ENCODE peak calls at places on chromosomes 3 and 15, in six cellular contexts. One of them, this sample, is unnamed.
A peak's percentile ranks its signal among the peaks of the same experiment; 100 is the strongest.

GRCh38 chr15:98760112-98760826 is 111.9 kb downstream of the IGF1R start:
- DNase-seq in stimulated activated CD8-positive, alpha-beta memory T cell treated with anti-CD3 and anti-CD28 coated beads, Interleukin-4, amount 100 ng/mL, for 24 hours: no peak
- DNase-seq in fibroblast of pulmonary artery: no peak
- DNase-seq in EH: no peak
- DNase-seq in NCI-H446 treated with DMSO at 0.1 percent for 48 hours: peak; percentile 9
- DNase-seq in NCI-H774: peak; percentile 35
- DNase-seq in this sample: no peak

GRCh38 chr15:63990449-63990848 is 55.8 kb downstream of the DAPK2 start:
- DNase-seq in fibroblast of pulmonary artery: no peak
- DNase-seq in stimulated activated CD8-positive, alpha-beta memory T cell treated with anti-CD3 and anti-CD28 coated beads, Interleukin-4, amount 100 ng/mL, for 24 hours: no peak
- DNase-seq in NCI-H446 treated with DMSO at 0.1 percent for 48 hours: no peak
- DNase-seq in EH: no peak
- DNase-seq in NCI-H774: no peak
- DNase-seq in this sample: no peak

GRCh38 chr3:127525373-127525772 is 65.2 kb downstream of the TPRA1 start:
- DNase-seq in NCI-H446 treated with DMSO at 0.1 percent for 48 hours: no peak
- DNase-seq in EH: peak; percentile 28
- DNase-seq in fibroblast of pulmonary artery: peak; percentile 75
- DNase-seq in stimulated activated CD8-positive, alpha-beta memory T cell treated with anti-CD3 and anti-CD28 coated beads, Interleukin-4, amount 100 ng/mL, for 24 hours: no peak
- DNase-seq in NCI-H774: no peak
- DNase-seq in this sample: peak; percentile 45

GRCh38 chr3:176347424-176348146 is 849.7 kb downstream of the TBL1XR1 start:
- DNase-seq in NCI-H446 treated with DMSO at 0.1 percent for 48 hours: no peak
- DNase-seq in EH: no peak
- DNase-seq in NCI-H774: no peak
- DNase-seq in stimulated activated CD8-positive, alpha-beta memory T cell treated with anti-CD3 and anti-CD28 coated beads, Interleukin-4, amount 100 ng/mL, for 24 hours: no peak
- DNase-seq in fibroblast of pulmonary artery: no peak
- DNase-seq in this sample: no peak

GRCh38 chr15:57334257-57334656 is 42.0 kb upstream of the CGNL1 start:
- DNase-seq in stimulated activated CD8-positive, alpha-beta memory T cell treated with anti-CD3 and anti-CD28 coated beads, Interleukin-4, amount 100 ng/mL, for 24 hours: no peak
- DNase-seq in NCI-H446 treated with DMSO at 0.1 percent for 48 hours: no peak
- DNase-seq in fibroblast of pulmonary artery: peak; percentile 50
- DNase-seq in NCI-H774: no peak
- DNase-seq in EH: peak; percentile 52
- DNase-seq in this sample: no peak

GRCh38 chr3:196667056-196667844 is 27.8 kb downstream of the NRROS start:
- DNase-seq in NCI-H446 treated with DMSO at 0.1 percent for 48 hours: no peak
- DNase-seq in EH: no peak
- DNase-seq in fibroblast of pulmonary artery: no peak
- DNase-seq in NCI-H774: no peak
- DNase-seq in stimulated activated CD8-positive, alpha-beta memory T cell treated with anti-CD3 and anti-CD28 coated beads, Interleukin-4, amount 100 ng/mL, for 24 hours: no peak
- DNase-seq in this sample: no peak

GRCh38 chr3:49295489-49296058 is 18.5 kb upstream of the C3orf62 start:
- DNase-seq in NCI-H446 treated with DMSO at 0.1 percent for 48 hours: no peak
- DNase-seq in EH: peak; percentile 41
- DNase-seq in NCI-H774: no peak
- DNase-seq in stimulated activated CD8-positive, alpha-beta memory T cell treated with anti-CD3 and anti-CD28 coated beads, Interleukin-4, amount 100 ng/mL, for 24 hours: no peak
- DNase-seq in fibroblast of pulmonary artery: peak; percentile 50
- DNase-seq in this sample: no peak

GRCh38 chr3:63611382-63611781 is 41.1 kb upstream of the SNTN start:
- DNase-seq in NCI-H774: no peak
- DNase-seq in EH: peak; percentile 22
- DNase-seq in fibroblast of pulmonary artery: no peak
- DNase-seq in NCI-H446 treated with DMSO at 0.1 percent for 48 hours: no peak
- DNase-seq in stimulated activated CD8-positive, alpha-beta memory T cell treated with anti-CD3 and anti-CD28 coated beads, Interleukin-4, amount 100 ng/mL, for 24 hours: no peak
- DNase-seq in this sample: no peak

GRCh38 chr3:172471903-172472302 is 23.6 kb upstream of the GHSR start:
- DNase-seq in NCI-H446 treated with DMSO at 0.1 percent for 48 hours: no peak
- DNase-seq in NCI-H774: no peak
- DNase-seq in stimulated activated CD8-positive, alpha-beta memory T cell treated with anti-CD3 and anti-CD28 coated beads, Interleukin-4, amount 100 ng/mL, for 24 hours: no peak
- DNase-seq in fibroblast of pulmonary artery: no peak
- DNase-seq in EH: no peak
- DNase-seq in this sample: no peak

GRCh38 chr3:189132901-189133300 is 38.9 kb upstream of the TPRG1 start:
- DNase-seq in fibroblast of pulmonary artery: no peak
- DNase-seq in NCI-H774: no peak
- DNase-seq in stimulated activated CD8-positive, alpha-beta memory T cell treated with anti-CD3 and anti-CD28 coated beads, Interleukin-4, amount 100 ng/mL, for 24 hours: no peak
- DNase-seq in NCI-H446 treated with DMSO at 0.1 percent for 48 hours: no peak
- DNase-seq in EH: no peak
- DNase-seq in this sample: no peak

GRCh38 chr3:107543666-107544065 is 20.9 kb downstream of the BBX start:
- DNase-seq in fibroblast of pulmonary artery: peak; percentile 39
- DNase-seq in NCI-H446 treated with DMSO at 0.1 percent for 48 hours: no peak
- DNase-seq in stimulated activated CD8-positive, alpha-beta memory T cell treated with anti-CD3 and anti-CD28 coated beads, Interleukin-4, amount 100 ng/mL, for 24 hours: no peak
- DNase-seq in NCI-H774: no peak
- DNase-seq in EH: peak; percentile 17
- DNase-seq in this sample: no peak

GRCh38 chr3:49276475-49277356 is at the start of gene C3orf62:
- DNase-seq in NCI-H446 treated with DMSO at 0.1 percent for 48 hours: no peak
- DNase-seq in NCI-H774: no peak
- DNase-seq in EH: peak; percentile 89
- DNase-seq in stimulated activated CD8-positive, alpha-beta memory T cell treated with anti-CD3 and anti-CD28 coated beads, Interleukin-4, amount 100 ng/mL, for 24 hours: peak; percentile 71
- DNase-seq in fibroblast of pulmonary artery: peak; percentile 84
- DNase-seq in this sample: no peak

GRCh38 chr3:31908391-31909097 is 72.5 kb downstream of the OSBPL10 start:
- DNase-seq in NCI-H446 treated with DMSO at 0.1 percent for 48 hours: no peak
- DNase-seq in NCI-H774: no peak
- DNase-seq in fibroblast of pulmonary artery: no peak
- DNase-seq in EH: peak; percentile 2
- DNase-seq in stimulated activated CD8-positive, alpha-beta memory T cell treated with anti-CD3 and anti-CD28 coated beads, Interleukin-4, amount 100 ng/mL, for 24 hours: no peak
- DNase-seq in this sample: no peak

GRCh38 chr3:188901671-188902331 is 270.0 kb upstream of the TPRG1 start:
- DNase-seq in NCI-H446 treated with DMSO at 0.1 percent for 48 hours: no peak
- DNase-seq in NCI-H774: no peak
- DNase-seq in fibroblast of pulmonary artery: no peak
- DNase-seq in stimulated activated CD8-positive, alpha-beta memory T cell treated with anti-CD3 and anti-CD28 coated beads, Interleukin-4, amount 100 ng/mL, for 24 hours: no peak
- DNase-seq in EH: peak; percentile 68
- DNase-seq in this sample: no peak

GRCh38 chr3:172181936-172182708 is 142.7 kb downstream of the FNDC3B start:
- DNase-seq in fibroblast of pulmonary artery: peak; percentile 66
- DNase-seq in EH: peak; percentile 77
- DNase-seq in NCI-H774: no peak
- DNase-seq in stimulated activated CD8-positive, alpha-beta memory T cell treated with anti-CD3 and anti-CD28 coated beads, Interleukin-4, amount 100 ng/mL, for 24 hours: no peak
- DNase-seq in NCI-H446 treated with DMSO at 0.1 percent for 48 hours: no peak
- DNase-seq in this sample: peak; percentile 54

GRCh38 chr3:99720985-99721632 is 82.7 kb downstream of the COL8A1 start:
- DNase-seq in stimulated activated CD8-positive, alpha-beta memory T cell treated with anti-CD3 and anti-CD28 coated beads, Interleukin-4, amount 100 ng/mL, for 24 hours: no peak
- DNase-seq in EH: peak; percentile 71
- DNase-seq in fibroblast of pulmonary artery: peak; percentile 55
- DNase-seq in NCI-H446 treated with DMSO at 0.1 percent for 48 hours: no peak
- DNase-seq in NCI-H774: no peak
- DNase-seq in this sample: no peak

GRCh38 chr3:55272031-55272645 is 215.0 kb downstream of the WNT5A start:
- DNase-seq in NCI-H774: no peak
- DNase-seq in fibroblast of pulmonary artery: no peak
- DNase-seq in EH: peak; percentile 55
- DNase-seq in stimulated activated CD8-positive, alpha-beta memory T cell treated with anti-CD3 and anti-CD28 coated beads, Interleukin-4, amount 100 ng/mL, for 24 hours: no peak
- DNase-seq in NCI-H446 treated with DMSO at 0.1 percent for 48 hours: no peak
- DNase-seq in this sample: no peak

GRCh38 chr15:77255385-77255784 is 164.5 kb downstream of the PEAK1 start:
- DNase-seq in fibroblast of pulmonary artery: no peak
- DNase-seq in EH: no peak
- DNase-seq in NCI-H774: no peak
- DNase-seq in NCI-H446 treated with DMSO at 0.1 percent for 48 hours: no peak
- DNase-seq in stimulated activated CD8-positive, alpha-beta memory T cell treated with anti-CD3 and anti-CD28 coated beads, Interleukin-4, amount 100 ng/mL, for 24 hours: no peak
- DNase-seq in this sample: no peak

GRCh38 chr15:65529754-65530317 is 427 bp upstream of the HACD3 start:
- DNase-seq in fibroblast of pulmonary artery: no peak
- DNase-seq in stimulated activated CD8-positive, alpha-beta memory T cell treated with anti-CD3 and anti-CD28 coated beads, Interleukin-4, amount 100 ng/mL, for 24 hours: no peak
- DNase-seq in NCI-H774: no peak
- DNase-seq in NCI-H446 treated with DMSO at 0.1 percent for 48 hours: no peak
- DNase-seq in EH: no peak
- DNase-seq in this sample: no peak

GRCh38 chr15:98649621-98649995 is 1.3 kb downstream of the IGF1R start:
- DNase-seq in stimulated activated CD8-positive, alpha-beta memory T cell treated with anti-CD3 and anti-CD28 coated beads, Interleukin-4, amount 100 ng/mL, for 24 hours: peak; percentile 35
- DNase-seq in NCI-H446 treated with DMSO at 0.1 percent for 48 hours: no peak
- DNase-seq in EH: peak; percentile 37
- DNase-seq in fibroblast of pulmonary artery: peak; percentile 36
- DNase-seq in NCI-H774: no peak
- DNase-seq in this sample: no peak

GRCh38 chr15:85112997-85113396 is 131.3 kb downstream of the PDE8A start:
- DNase-seq in stimulated activated CD8-positive, alpha-beta memory T cell treated with anti-CD3 and anti-CD28 coated beads, Interleukin-4, amount 100 ng/mL, for 24 hours: no peak
- DNase-seq in NCI-H774: no peak
- DNase-seq in fibroblast of pulmonary artery: no peak
- DNase-seq in NCI-H446 treated with DMSO at 0.1 percent for 48 hours: no peak
- DNase-seq in EH: no peak
- DNase-seq in this sample: no peak

GRCh38 chr3:40237892-40238571 is 71.5 kb upstream of the EIF1B start:
- DNase-seq in EH: peak; percentile 12
- DNase-seq in fibroblast of pulmonary artery: peak; percentile 22
- DNase-seq in NCI-H774: no peak
- DNase-seq in stimulated activated CD8-positive, alpha-beta memory T cell treated with anti-CD3 and anti-CD28 coated beads, Interleukin-4, amount 100 ng/mL, for 24 hours: no peak
- DNase-seq in NCI-H446 treated with DMSO at 0.1 percent for 48 hours: no peak
- DNase-seq in this sample: no peak

GRCh38 chr15:98667521-98668179 is 19.3 kb downstream of the IGF1R start:
- DNase-seq in NCI-H446 treated with DMSO at 0.1 percent for 48 hours: no peak
- DNase-seq in NCI-H774: no peak
- DNase-seq in EH: no peak
- DNase-seq in fibroblast of pulmonary artery: no peak
- DNase-seq in stimulated activated CD8-positive, alpha-beta memory T cell treated with anti-CD3 and anti-CD28 coated beads, Interleukin-4, amount 100 ng/mL, for 24 hours: no peak
- DNase-seq in this sample: no peak

GRCh38 chr3:129893616-129894070 is at the start of gene TMCC1:
- DNase-seq in stimulated activated CD8-positive, alpha-beta memory T cell treated with anti-CD3 and anti-CD28 coated beads, Interleukin-4, amount 100 ng/mL, for 24 hours: peak; percentile 81
- DNase-seq in EH: peak; percentile 82
- DNase-seq in NCI-H774: peak; percentile 96
- DNase-seq in fibroblast of pulmonary artery: peak; percentile 73
- DNase-seq in NCI-H446 treated with DMSO at 0.1 percent for 48 hours: peak; percentile 60
- DNase-seq in this sample: peak; percentile 77

GRCh38 chr3:45151100-45151499 is 4.9 kb upstream of the CDCP1 start:
- DNase-seq in stimulated activated CD8-positive, alpha-beta memory T cell treated with anti-CD3 and anti-CD28 coated beads, Interleukin-4, amount 100 ng/mL, for 24 hours: no peak
- DNase-seq in fibroblast of pulmonary artery: no peak
- DNase-seq in EH: no peak
- DNase-seq in NCI-H774: no peak
- DNase-seq in NCI-H446 treated with DMSO at 0.1 percent for 48 hours: no peak
- DNase-seq in this sample: no peak

GRCh38 chr15:95205101-95205500 is 973.7 kb downstream of the MCTP2 start:
- DNase-seq in EH: no peak
- DNase-seq in NCI-H446 treated with DMSO at 0.1 percent for 48 hours: no peak
- DNase-seq in fibroblast of pulmonary artery: no peak
- DNase-seq in stimulated activated CD8-positive, alpha-beta memory T cell treated with anti-CD3 and anti-CD28 coated beads, Interleukin-4, amount 100 ng/mL, for 24 hours: no peak
- DNase-seq in NCI-H774: no peak
- DNase-seq in this sample: no peak

GRCh38 chr3:122366379-122366749 is 16.7 kb downstream of the MIX23 start:
- DNase-seq in fibroblast of pulmonary artery: no peak
- DNase-seq in stimulated activated CD8-positive, alpha-beta memory T cell treated with anti-CD3 and anti-CD28 coated beads, Interleukin-4, amount 100 ng/mL, for 24 hours: no peak
- DNase-seq in NCI-H446 treated with DMSO at 0.1 percent for 48 hours: no peak
- DNase-seq in NCI-H774: no peak
- DNase-seq in EH: no peak
- DNase-seq in this sample: no peak

GRCh38 chr3:158470944-158471638 is 99.9 kb upstream of the MLF1 start:
- DNase-seq in stimulated activated CD8-positive, alpha-beta memory T cell treated with anti-CD3 and anti-CD28 coated beads, Interleukin-4, amount 100 ng/mL, for 24 hours: no peak
- DNase-seq in fibroblast of pulmonary artery: peak; percentile 58
- DNase-seq in NCI-H446 treated with DMSO at 0.1 percent for 48 hours: no peak
- DNase-seq in EH: peak; percentile 73
- DNase-seq in NCI-H774: no peak
- DNase-seq in this sample: no peak

GRCh38 chr15:59232476-59232875 is 25.8 kb downstream of the LDHAL6B start:
- DNase-seq in NCI-H774: no peak
- DNase-seq in fibroblast of pulmonary artery: peak; percentile 81
- DNase-seq in NCI-H446 treated with DMSO at 0.1 percent for 48 hours: no peak
- DNase-seq in EH: peak; percentile 95
- DNase-seq in stimulated activated CD8-positive, alpha-beta memory T cell treated with anti-CD3 and anti-CD28 coated beads, Interleukin-4, amount 100 ng/mL, for 24 hours: no peak
- DNase-seq in this sample: no peak

GRCh38 chr3:101940521-101940992 is 91.2 kb downstream of the NFKBIZ start:
- DNase-seq in EH: peak; percentile 99
- DNase-seq in stimulated activated CD8-positive, alpha-beta memory T cell treated with anti-CD3 and anti-CD28 coated beads, Interleukin-4, amount 100 ng/mL, for 24 hours: no peak
- DNase-seq in NCI-H774: no peak
- DNase-seq in fibroblast of pulmonary artery: peak; percentile 99
- DNase-seq in NCI-H446 treated with DMSO at 0.1 percent for 48 hours: no peak
- DNase-seq in this sample: no peak

GRCh38 chr3:56610669-56611335 is 53.8 kb downstream of the CCDC66 start:
- DNase-seq in NCI-H774: no peak
- DNase-seq in fibroblast of pulmonary artery: no peak
- DNase-seq in EH: no peak
- DNase-seq in NCI-H446 treated with DMSO at 0.1 percent for 48 hours: no peak
- DNase-seq in stimulated activated CD8-positive, alpha-beta memory T cell treated with anti-CD3 and anti-CD28 coated beads, Interleukin-4, amount 100 ng/mL, for 24 hours: no peak
- DNase-seq in this sample: no peak

GRCh38 chr3:52094591-52095485 is 38.5 kb upstream of the DUSP7 start:
- DNase-seq in EH: no peak
- DNase-seq in NCI-H774: no peak
- DNase-seq in fibroblast of pulmonary artery: no peak
- DNase-seq in NCI-H446 treated with DMSO at 0.1 percent for 48 hours: no peak
- DNase-seq in stimulated activated CD8-positive, alpha-beta memory T cell treated with anti-CD3 and anti-CD28 coated beads, Interleukin-4, amount 100 ng/mL, for 24 hours: no peak
- DNase-seq in this sample: no peak

GRCh38 chr3:101972430-101973162 is 123.3 kb downstream of the NFKBIZ start:
- DNase-seq in NCI-H774: no peak
- DNase-seq in EH: no peak
- DNase-seq in NCI-H446 treated with DMSO at 0.1 percent for 48 hours: no peak
- DNase-seq in fibroblast of pulmonary artery: no peak
- DNase-seq in stimulated activated CD8-positive, alpha-beta memory T cell treated with anti-CD3 and anti-CD28 coated beads, Interleukin-4, amount 100 ng/mL, for 24 hours: no peak
- DNase-seq in this sample: no peak

GRCh38 chr3:46070458-46071136 is 43.3 kb upstream of the XCR1 start:
- DNase-seq in EH: no peak
- DNase-seq in stimulated activated CD8-positive, alpha-beta memory T cell treated with anti-CD3 and anti-CD28 coated beads, Interleukin-4, amount 100 ng/mL, for 24 hours: no peak
- DNase-seq in NCI-H446 treated with DMSO at 0.1 percent for 48 hours: no peak
- DNase-seq in fibroblast of pulmonary artery: no peak
- DNase-seq in NCI-H774: no peak
- DNase-seq in this sample: no peak

GRCh38 chr3:65861718-65862117 is 177.0 kb downstream of the MAGI1 start:
- DNase-seq in stimulated activated CD8-positive, alpha-beta memory T cell treated with anti-CD3 and anti-CD28 coated beads, Interleukin-4, amount 100 ng/mL, for 24 hours: no peak
- DNase-seq in NCI-H446 treated with DMSO at 0.1 percent for 48 hours: no peak
- DNase-seq in NCI-H774: no peak
- DNase-seq in fibroblast of pulmonary artery: no peak
- DNase-seq in EH: no peak
- DNase-seq in this sample: no peak

GRCh38 chr3:97940034-97940433 is 32.2 kb downstream of the RIOX2 start:
- DNase-seq in stimulated activated CD8-positive, alpha-beta memory T cell treated with anti-CD3 and anti-CD28 coated beads, Interleukin-4, amount 100 ng/mL, for 24 hours: no peak
- DNase-seq in NCI-H446 treated with DMSO at 0.1 percent for 48 hours: no peak
- DNase-seq in EH: peak; percentile 16
- DNase-seq in NCI-H774: no peak
- DNase-seq in fibroblast of pulmonary artery: peak; percentile 26
- DNase-seq in this sample: no peak